ENCODE peak calls at places on chromosomes 3 and 15, in eight cellular contexts. Y is heart left ventricle; G is hepatocyte; E is left lung; Z is CD8-positive, alpha-beta T cell; J is CD4-positive, alpha-beta memory T cell; U is GM23248; B is upper lobe of right lung. V is an unnamed sample.

GRCh38 chr3:29942297-29942696 is 661.4 kb downstream of the RBMS3 start:
- DNase-seq in Z (no peak), E (no peak), U (no peak), J (no peak), G (no peak), B (no peak), Y (no peak), V (no peak)

GRCh38 chr3:150913174-150913922 is 8.1 kb upstream of the MINDY4B start:
- DNase-seq in U (peak; percentile 5), Z (no peak), B (no peak), G (no peak), J (no peak), Y (no peak), E (no peak), V (no peak)

GRCh38 chr3:165892565-165892964 is 55.3 kb upstream of the BCHE start:
- DNase-seq in E (no peak), B (no peak), Y (no peak), G (no peak), U (no peak), Z (no peak), J (no peak), V (no peak)

GRCh38 chr15:69668963-69669362 is 216.3 kb downstream of the RPLP1 start:
- DNase-seq in E (peak; percentile 44), Y (peak; percentile 23), J (peak; percentile 12), U (no peak), B (no peak), Z (peak; percentile 48), G (no peak), V (no peak)

GRCh38 chr3:177589921-177590336 is 392.6 kb upstream of the TBL1XR1 start:
- DNase-seq in B (no peak), J (no peak), G (peak; percentile 60), U (peak; percentile 91), E (no peak), Z (no peak), Y (no peak), V (peak; percentile 84)

GRCh38 chr3:173711619-173712018 is 314.1 kb downstream of the NLGN1 start:
- DNase-seq in Y (no peak), G (peak; percentile 46), B (no peak), J (no peak), U (no peak), E (peak; percentile 43), Z (no peak), V (no peak)

GRCh38 chr3:33848624-33849347 is 50.4 kb downstream of the PDCD6IP start:
- DNase-seq in G (no peak), J (peak; percentile 25), U (no peak), Y (no peak), Z (no peak), B (no peak), E (no peak), V (no peak)

GRCh38 chr3:44892689-44893088 is 18.3 kb downstream of the TGM4 start:
- DNase-seq in Z (no peak), B (no peak), Y (no peak), G (no peak), J (no peak), E (no peak), U (no peak), V (no peak)

GRCh38 chr3:70531063-70531657 is 218.7 kb upstream of the MDFIC2 start:
- DNase-seq in Y (no peak), J (no peak), G (peak; percentile 52), E (no peak), U (peak; percentile 55), Z (no peak), B (no peak), V (peak; percentile 7)

GRCh38 chr3:31157893-31158620 is 263.6 kb upstream of the GADL1 start:
- DNase-seq in J (no peak), U (peak; percentile 35), E (no peak), B (no peak), Z (no peak), G (no peak), Y (no peak), V (no peak)

GRCh38 chr15:54149115-54149531 is 170.9 kb downstream of the UNC13C start:
- DNase-seq in Z (no peak), B (no peak), G (no peak), Y (no peak), E (no peak), J (no peak), U (no peak), V (no peak)

GRCh38 chr3:13189639-13190375 is 116.6 kb upstream of the IQSEC1 start:
- DNase-seq in J (peak; percentile 38), B (no peak), E (no peak), U (peak; percentile 55), Y (no peak), Z (peak; percentile 14), G (peak; percentile 57), V (peak; percentile 52)

GRCh38 chr3:172666181-172666872 is 44.5 kb downstream of the NCEH1 start:
- DNase-seq in G (no peak), Y (no peak), J (no peak), B (no peak), Z (no peak), E (no peak), U (peak; percentile 32), V (no peak)

GRCh38 chr15:77224352-77224751 is 153.4 kb upstream of the TSPAN3 start:
- DNase-seq in G (no peak), B (no peak), J (no peak), Z (no peak), U (no peak), Y (no peak), E (no peak), V (no peak)

GRCh38 chr3:53154731-53155320 is 6.2 kb upstream of the PRKCD start:
- DNase-seq in Z (no peak), U (no peak), G (no peak), B (peak; percentile 79), E (no peak), J (no peak), Y (no peak), V (no peak)

GRCh38 chr3:187040637-187041361 is 98.5 kb downstream of the RPL39L start:
- DNase-seq in B (no peak), J (no peak), E (no peak), Y (no peak), Z (no peak), G (peak; percentile 68), U (peak; percentile 68), V (peak; percentile 56)

DNA sequence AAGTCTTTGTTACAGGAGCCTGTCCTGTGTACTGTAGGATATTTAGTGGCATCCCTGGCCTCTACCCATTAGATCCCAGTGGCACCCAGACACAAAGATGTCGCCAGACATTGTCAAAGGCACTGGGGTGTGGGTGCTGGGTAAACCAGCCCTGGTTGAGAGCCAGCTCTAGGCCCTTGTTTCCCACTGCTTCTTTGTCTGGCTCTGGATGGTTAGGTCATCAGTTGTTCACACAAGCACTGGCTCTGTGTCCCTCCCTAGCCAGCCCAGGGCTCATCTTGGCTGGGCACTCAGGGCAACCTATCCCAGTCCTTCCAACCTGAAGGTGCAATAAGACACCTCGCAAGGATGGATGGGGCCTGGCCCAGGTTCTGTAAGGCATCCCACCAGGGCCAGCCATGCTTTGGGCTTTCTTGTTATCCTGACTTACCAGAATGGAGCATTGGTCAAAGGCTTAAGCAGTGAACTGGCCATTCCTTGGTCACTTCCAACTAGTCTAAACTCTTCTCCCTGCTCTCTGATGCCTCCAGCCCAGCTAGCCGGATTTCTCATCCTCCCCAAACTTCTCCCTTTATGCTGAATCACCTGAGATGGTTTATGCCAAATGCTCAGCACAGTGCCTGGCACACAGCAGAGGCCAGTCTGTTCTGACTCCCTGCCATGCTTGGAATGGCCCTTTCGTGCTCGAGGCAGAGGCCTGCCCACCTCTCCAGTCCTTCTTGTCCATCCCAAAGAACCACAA is 1.8 kb upstream of the RBP1 start:
- DNase-seq in Z (no peak), Y (no peak), B (no peak), U (no peak), E (no peak), G (no peak), J (no peak), V (no peak)
- H3K4me3 ChIP-seq in Z (no peak overlapping the region), Y (no peak overlapping the region), B (no peak overlapping the region), U (no peak overlapping the region), E (no peak overlapping the region), G (no peak overlapping the region), J (no peak overlapping the region), V (no peak overlapping the region)

GRCh38 chr3:111913163-111913763 is 54.2 kb downstream of the PHLDB2 start:
- DNase-seq in G (no peak), B (no peak), J (no peak), E (no peak), Y (no peak), Z (no peak), U (no peak), V (no peak)

GRCh38 chr3:111919370-111920065 is 59.3 kb upstream of the ABHD10 start:
- DNase-seq in G (no peak), U (no peak), Y (no peak), J (no peak), B (no peak), E (no peak), Z (no peak), V (no peak)

GRCh38 chr3:111917300-111917699 is 58.2 kb downstream of the PHLDB2 start:
- DNase-seq in B (no peak), E (no peak), U (peak; percentile 65), J (no peak), G (no peak), Z (no peak), Y (no peak), V (peak; percentile 40)

GRCh38 chr3:111911446-111911845 is 52.4 kb downstream of the PHLDB2 start:
- DNase-seq in B (no peak), J (no peak), E (no peak), Z (no peak), Y (no peak), G (no peak), U (peak; percentile 32), V (no peak)

DNA sequence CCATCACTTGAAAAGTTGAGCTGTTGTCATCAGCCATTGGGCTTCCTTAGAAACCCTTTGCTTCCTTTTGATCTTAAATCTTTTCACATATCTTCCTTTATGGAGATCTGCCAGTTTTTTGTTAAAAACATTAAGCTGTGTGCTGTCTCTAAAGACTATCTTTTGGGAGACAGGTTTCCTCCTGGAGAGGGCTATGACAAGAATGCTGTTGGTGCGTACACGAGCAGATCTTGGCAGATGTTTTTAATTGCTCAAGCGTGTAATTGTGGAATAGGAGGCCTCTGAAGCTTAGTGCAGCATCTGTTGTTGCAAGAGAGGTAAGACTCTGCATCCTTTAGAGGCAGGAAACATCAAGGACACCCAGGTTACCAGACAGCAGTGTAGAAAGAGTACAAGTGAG is 56.8 kb downstream of the PHLDB2 start:
- DNase-seq in Y (no peak), G (no peak), U (no peak), J (no peak), Z (no peak), E (no peak), B (no peak), V (no peak)
- H3K27ac ChIP-seq in Y (no peak overlapping the region), G (no peak overlapping the region), U (no peak overlapping the region), J (no peak overlapping the region), Z (no peak overlapping the region), E (no peak overlapping the region), B (no peak overlapping the region), V (no peak overlapping the region)

DNA sequence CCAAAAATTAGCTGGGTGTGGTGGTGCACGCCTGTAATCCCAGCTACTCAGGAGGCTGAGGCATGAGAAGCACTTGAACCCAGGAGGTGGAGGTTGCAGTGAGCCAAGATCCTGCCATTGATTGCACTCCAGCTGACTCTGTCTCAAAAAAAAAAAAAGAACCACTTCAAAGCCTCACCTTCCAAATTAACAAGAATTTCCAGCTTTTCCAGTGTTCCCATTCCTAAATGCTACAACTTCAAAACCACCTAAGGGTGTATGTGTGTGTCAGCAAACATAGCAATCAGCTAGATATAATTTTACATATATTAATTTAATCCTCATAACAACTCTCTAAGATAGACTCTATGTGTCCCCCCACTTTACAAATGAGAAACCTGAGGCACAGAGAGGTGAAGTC is 512.5 kb upstream of the PROK2 start:
- DNase-seq in U (no peak), E (no peak), J (no peak), B (no peak), Z (no peak), Y (no peak), G (no peak), V (no peak)
- H3K27me3 ChIP-seq in U (peaks cover 10% of the 10 kb centered on the region), E (no peaks in the 10 kb centered on the region), J (no peaks in the 10 kb centered on the region), B (no peaks in the 10 kb centered on the region), Z (no peaks in the 10 kb centered on the region), Y (no peaks in the 10 kb centered on the region), G (no peaks in the 10 kb centered on the region), V (no peaks in the 10 kb centered on the region)

GRCh38 chr15:31463521-31464102 is 137.0 kb downstream of the KLF13 start:
- DNase-seq in G (no peak), E (no peak), B (peak; percentile 30), U (no peak), Z (no peak), J (no peak), Y (no peak), V (no peak)
- H3K4me3 ChIP-seq in G (no peak overlapping the region), E (no peak overlapping the region), B (no peak overlapping the region), U (no peak overlapping the region), Z (no peak overlapping the region), J (no peak overlapping the region), Y (no peak overlapping the region), V (no peak overlapping the region)

V was measured in brain microvascular endothelial cell.